ENCODE peak calls at places on chromosomes 16 and 17, in nine cellular contexts. One of them, this sample, is unnamed.
A peak's percentile ranks its signal among the peaks of the same experiment; 100 is the strongest.

GRCh38 chr16:70428178-70428998 is 10.5 kb downstream of the ST3GAL2 start:
- DNase-seq in breast epithelium: peak; percentile 91
- DNase-seq in effector memory CD4-positive, alpha-beta T cell: no peak
- DNase-seq in SJCRH30: peak; percentile 85
- DNase-seq in CD4-positive, CD25-positive, alpha-beta regulatory T cell: no peak
- DNase-seq in kidney: peak; percentile 98
- DNase-seq in AG10803: peak; percentile 95
- DNase-seq in cardiac fibroblast: peak; percentile 96
- DNase-seq in OCI-LY7: peak; percentile 67
- DNase-seq in this sample: peak; percentile 74

GRCh38 chr17:83199500-83200201 is 120.2 kb downstream of the METRNL start:
- DNase-seq in breast epithelium: peak; percentile 43
- DNase-seq in effector memory CD4-positive, alpha-beta T cell: no peak
- DNase-seq in SJCRH30: no peak
- DNase-seq in CD4-positive, CD25-positive, alpha-beta regulatory T cell: peak; percentile 56
- DNase-seq in kidney: peak; percentile 84
- DNase-seq in AG10803: peak; percentile 83
- DNase-seq in cardiac fibroblast: peak; percentile 81
- DNase-seq in OCI-LY7: peak; percentile 84
- DNase-seq in this sample: no peak

GRCh38 chr17:55334285-55334684 is 69.5 kb downstream of the HLF start:
- DNase-seq in breast epithelium: no peak
- DNase-seq in effector memory CD4-positive, alpha-beta T cell: no peak
- DNase-seq in SJCRH30: peak; percentile 16
- DNase-seq in CD4-positive, CD25-positive, alpha-beta regulatory T cell: no peak
- DNase-seq in kidney: no peak
- DNase-seq in AG10803: peak; percentile 63
- DNase-seq in cardiac fibroblast: peak; percentile 39
- DNase-seq in OCI-LY7: no peak
- DNase-seq in this sample: no peak

GRCh38 chr16:68274441-68274840 is 10.1 kb downstream of the SLC7A6 start:
- DNase-seq in breast epithelium: no peak
- DNase-seq in effector memory CD4-positive, alpha-beta T cell: no peak
- DNase-seq in SJCRH30: no peak
- DNase-seq in CD4-positive, CD25-positive, alpha-beta regulatory T cell: no peak
- DNase-seq in kidney: no peak
- DNase-seq in AG10803: no peak
- DNase-seq in cardiac fibroblast: no peak
- DNase-seq in OCI-LY7: no peak
- DNase-seq in this sample: no peak

GRCh38 chr16:5065813-5066212 is at the start of gene C16orf89:
- DNase-seq in breast epithelium: no peak
- DNase-seq in effector memory CD4-positive, alpha-beta T cell: no peak
- DNase-seq in SJCRH30: no peak
- DNase-seq in CD4-positive, CD25-positive, alpha-beta regulatory T cell: no peak
- DNase-seq in kidney: no peak
- DNase-seq in AG10803: no peak
- DNase-seq in cardiac fibroblast: no peak
- DNase-seq in OCI-LY7: no peak
- DNase-seq in this sample: no peak

GRCh38 chr17:61157246-61157887 is 242.3 kb upstream of the TBX2 start:
- DNase-seq in breast epithelium: no peak
- DNase-seq in effector memory CD4-positive, alpha-beta T cell: no peak
- DNase-seq in SJCRH30: peak; percentile 67
- DNase-seq in CD4-positive, CD25-positive, alpha-beta regulatory T cell: no peak
- DNase-seq in kidney: no peak
- DNase-seq in AG10803: peak; percentile 44
- DNase-seq in cardiac fibroblast: peak; percentile 74
- DNase-seq in OCI-LY7: no peak
- DNase-seq in this sample: no peak

GRCh38 chr17:62809656-62810055 is 1.5 kb upstream of the MARCHF10 start:
- DNase-seq in breast epithelium: no peak
- DNase-seq in effector memory CD4-positive, alpha-beta T cell: no peak
- DNase-seq in SJCRH30: no peak
- DNase-seq in CD4-positive, CD25-positive, alpha-beta regulatory T cell: no peak
- DNase-seq in kidney: no peak
- DNase-seq in AG10803: peak; percentile 65
- DNase-seq in cardiac fibroblast: peak; percentile 68
- DNase-seq in OCI-LY7: no peak
- DNase-seq in this sample: no peak

GRCh38 chr17:8418471-8418870 is 17.2 kb upstream of the NDEL1 start:
- DNase-seq in breast epithelium: no peak
- DNase-seq in effector memory CD4-positive, alpha-beta T cell: no peak
- DNase-seq in SJCRH30: no peak
- DNase-seq in CD4-positive, CD25-positive, alpha-beta regulatory T cell: no peak
- DNase-seq in kidney: no peak
- DNase-seq in AG10803: no peak
- DNase-seq in cardiac fibroblast: no peak
- DNase-seq in OCI-LY7: no peak
- DNase-seq in this sample: no peak

GRCh38 chr17:28726396-28726911 is 421 bp upstream of the TLCD1 start:
- DNase-seq in breast epithelium: no peak
- DNase-seq in effector memory CD4-positive, alpha-beta T cell: peak; percentile 62
- DNase-seq in SJCRH30: peak; percentile 85
- DNase-seq in CD4-positive, CD25-positive, alpha-beta regulatory T cell: peak; percentile 83
- DNase-seq in kidney: no peak
- DNase-seq in AG10803: peak; percentile 32
- DNase-seq in cardiac fibroblast: peak; percentile 57
- DNase-seq in OCI-LY7: no peak
- DNase-seq in this sample: no peak

GRCh38 chr16:55252577-55252976 is 71.4 kb upstream of the IRX6 start:
- DNase-seq in breast epithelium: no peak
- DNase-seq in effector memory CD4-positive, alpha-beta T cell: no peak
- DNase-seq in SJCRH30: no peak
- DNase-seq in CD4-positive, CD25-positive, alpha-beta regulatory T cell: no peak
- DNase-seq in kidney: no peak
- DNase-seq in AG10803: no peak
- DNase-seq in cardiac fibroblast: no peak
- DNase-seq in OCI-LY7: no peak
- DNase-seq in this sample: no peak

GRCh38 chr16:66152841-66153525 is 213.5 kb upstream of the CDH5 start:
- DNase-seq in breast epithelium: no peak
- DNase-seq in effector memory CD4-positive, alpha-beta T cell: no peak
- DNase-seq in SJCRH30: peak; percentile 60
- DNase-seq in CD4-positive, CD25-positive, alpha-beta regulatory T cell: no peak
- DNase-seq in kidney: no peak
- DNase-seq in AG10803: peak; percentile 96
- DNase-seq in cardiac fibroblast: peak; percentile 75
- DNase-seq in OCI-LY7: no peak
- DNase-seq in this sample: no peak

GRCh38 chr17:48878920-48879898 is 13.4 kb upstream of the ATP5MC1 start:
- DNase-seq in breast epithelium: no peak
- DNase-seq in effector memory CD4-positive, alpha-beta T cell: peak; percentile 32
- DNase-seq in SJCRH30: peak; percentile 89
- DNase-seq in CD4-positive, CD25-positive, alpha-beta regulatory T cell: peak; percentile 78
- DNase-seq in kidney: no peak
- DNase-seq in AG10803: peak; percentile 61
- DNase-seq in cardiac fibroblast: peak; percentile 81
- DNase-seq in OCI-LY7: peak; percentile 76
- DNase-seq in this sample: no peak

GRCh38 chr16:694187-694862 is 4.1 kb upstream of the WDR24 start:
- DNase-seq in breast epithelium: no peak
- DNase-seq in effector memory CD4-positive, alpha-beta T cell: no peak
- DNase-seq in SJCRH30: no peak
- DNase-seq in CD4-positive, CD25-positive, alpha-beta regulatory T cell: no peak
- DNase-seq in kidney: no peak
- DNase-seq in AG10803: no peak
- DNase-seq in cardiac fibroblast: no peak
- DNase-seq in OCI-LY7: no peak
- DNase-seq in this sample: no peak
- H3K4me3 ChIP-seq in breast epithelium: peak overlapping the region; percentile 68
- H3K4me3 ChIP-seq in effector memory CD4-positive, alpha-beta T cell: peak overlapping the region; percentile 62
- H3K4me3 ChIP-seq in SJCRH30: no peak overlapping the region
- H3K4me3 ChIP-seq in CD4-positive, CD25-positive, alpha-beta regulatory T cell: no peak overlapping the region
- H3K4me3 ChIP-seq in kidney: no peak overlapping the region
- H3K4me3 ChIP-seq in AG10803: no peak overlapping the region
- H3K4me3 ChIP-seq in cardiac fibroblast: no peak overlapping the region
- H3K4me3 ChIP-seq in OCI-LY7: peak overlapping the region; percentile 40
- H3K4me3 ChIP-seq in this sample: peak overlapping the region; percentile 8

GRCh38 chr16:85627102-85627834 is 14.1 kb downstream of the GSE1 start:
- DNase-seq in breast epithelium: no peak
- DNase-seq in effector memory CD4-positive, alpha-beta T cell: no peak
- DNase-seq in SJCRH30: no peak
- DNase-seq in CD4-positive, CD25-positive, alpha-beta regulatory T cell: no peak
- DNase-seq in kidney: no peak
- DNase-seq in AG10803: no peak
- DNase-seq in cardiac fibroblast: no peak
- DNase-seq in OCI-LY7: no peak
- DNase-seq in this sample: no peak

GRCh38 chr16:85625485-85626117 is 12.5 kb downstream of the GSE1 start:
- DNase-seq in breast epithelium: no peak
- DNase-seq in effector memory CD4-positive, alpha-beta T cell: no peak
- DNase-seq in SJCRH30: no peak
- DNase-seq in CD4-positive, CD25-positive, alpha-beta regulatory T cell: no peak
- DNase-seq in kidney: no peak
- DNase-seq in AG10803: no peak
- DNase-seq in cardiac fibroblast: no peak
- DNase-seq in OCI-LY7: no peak
- DNase-seq in this sample: no peak

GRCh38 chr16:85627835-85628556 is 14.9 kb downstream of the GSE1 start:
- DNase-seq in breast epithelium: no peak
- DNase-seq in effector memory CD4-positive, alpha-beta T cell: no peak
- DNase-seq in SJCRH30: no peak
- DNase-seq in CD4-positive, CD25-positive, alpha-beta regulatory T cell: no peak
- DNase-seq in kidney: no peak
- DNase-seq in AG10803: no peak
- DNase-seq in cardiac fibroblast: no peak
- DNase-seq in OCI-LY7: no peak
- DNase-seq in this sample: no peak

GRCh38 chr16:85625053-85625452 is 11.9 kb downstream of the GSE1 start:
- DNase-seq in breast epithelium: no peak
- DNase-seq in effector memory CD4-positive, alpha-beta T cell: no peak
- DNase-seq in SJCRH30: no peak
- DNase-seq in CD4-positive, CD25-positive, alpha-beta regulatory T cell: no peak
- DNase-seq in kidney: no peak
- DNase-seq in AG10803: no peak
- DNase-seq in cardiac fibroblast: no peak
- DNase-seq in OCI-LY7: no peak
- DNase-seq in this sample: no peak

DNA sequence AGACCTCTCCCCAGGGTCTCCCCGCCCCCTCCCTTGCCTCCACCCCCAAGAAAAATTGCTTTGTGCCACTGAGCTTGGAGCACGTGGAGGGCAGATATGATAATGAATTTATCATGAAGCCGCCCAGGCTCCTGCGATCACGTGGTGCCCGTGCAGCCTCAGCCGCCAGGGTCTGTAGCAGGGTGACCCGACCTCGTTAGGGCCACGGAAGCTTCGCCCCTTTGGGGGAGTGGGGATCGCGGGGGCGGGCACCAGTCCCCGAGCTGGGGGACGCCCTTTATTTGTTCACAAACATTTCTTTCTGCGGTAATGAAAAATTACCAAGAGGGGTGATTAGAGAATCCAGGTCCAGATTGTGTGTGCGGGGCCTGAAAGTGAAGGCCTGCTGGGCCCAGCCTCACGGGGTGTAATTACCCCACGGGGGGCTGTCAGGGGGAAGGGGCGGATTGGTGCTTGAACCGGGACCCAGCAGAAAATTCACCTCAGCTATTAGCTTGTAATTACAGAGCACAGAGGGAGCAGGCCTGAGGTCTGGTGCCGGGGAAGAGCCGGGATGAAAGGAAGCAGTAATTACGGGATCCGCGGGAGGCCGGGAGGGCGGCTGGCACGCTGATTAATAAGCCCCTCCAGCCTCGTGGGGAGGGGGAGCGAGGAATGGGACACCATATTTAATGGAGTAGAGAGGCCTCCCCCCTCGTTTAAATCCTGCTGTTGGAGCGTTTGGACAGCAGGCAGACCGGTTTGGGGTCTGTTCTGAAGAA is 13.2 kb downstream of the GSE1 start:
- DNase-seq in breast epithelium: no peak
- DNase-seq in effector memory CD4-positive, alpha-beta T cell: no peak
- DNase-seq in SJCRH30: no peak
- DNase-seq in CD4-positive, CD25-positive, alpha-beta regulatory T cell: no peak
- DNase-seq in kidney: no peak
- DNase-seq in AG10803: no peak
- DNase-seq in cardiac fibroblast: no peak
- DNase-seq in OCI-LY7: no peak
- DNase-seq in this sample: no peak
- H3K4me3 ChIP-seq in breast epithelium: peak overlapping the region; percentile 21
- H3K4me3 ChIP-seq in effector memory CD4-positive, alpha-beta T cell: no peak overlapping the region
- H3K4me3 ChIP-seq in SJCRH30: no peak overlapping the region
- H3K4me3 ChIP-seq in CD4-positive, CD25-positive, alpha-beta regulatory T cell: no peak overlapping the region
- H3K4me3 ChIP-seq in kidney: no peak overlapping the region
- H3K4me3 ChIP-seq in AG10803: no peak overlapping the region
- H3K4me3 ChIP-seq in cardiac fibroblast: no peak overlapping the region
- H3K4me3 ChIP-seq in OCI-LY7: no peak overlapping the region
- H3K4me3 ChIP-seq in this sample: no peak overlapping the region

GRCh38 chr16:89620406-89620841 is 7.0 kb downstream of the DPEP1 start:
- DNase-seq in breast epithelium: no peak
- DNase-seq in effector memory CD4-positive, alpha-beta T cell: no peak
- DNase-seq in SJCRH30: peak; percentile 75
- DNase-seq in CD4-positive, CD25-positive, alpha-beta regulatory T cell: no peak
- DNase-seq in kidney: peak; percentile 84
- DNase-seq in AG10803: no peak
- DNase-seq in cardiac fibroblast: no peak
- DNase-seq in OCI-LY7: no peak
- DNase-seq in this sample: no peak

GRCh38 chr16:89619880-89620279 is 6.4 kb downstream of the DPEP1 start:
- DNase-seq in breast epithelium: no peak
- DNase-seq in effector memory CD4-positive, alpha-beta T cell: no peak
- DNase-seq in SJCRH30: no peak
- DNase-seq in CD4-positive, CD25-positive, alpha-beta regulatory T cell: no peak
- DNase-seq in kidney: peak; percentile 91
- DNase-seq in AG10803: peak; percentile 43
- DNase-seq in cardiac fibroblast: no peak
- DNase-seq in OCI-LY7: no peak
- DNase-seq in this sample: no peak

GRCh38 chr16:89623511-89624232 is 10.2 kb downstream of the DPEP1 start:
- DNase-seq in breast epithelium: no peak
- DNase-seq in effector memory CD4-positive, alpha-beta T cell: no peak
- DNase-seq in SJCRH30: no peak
- DNase-seq in CD4-positive, CD25-positive, alpha-beta regulatory T cell: no peak
- DNase-seq in kidney: no peak
- DNase-seq in AG10803: peak; percentile 37
- DNase-seq in cardiac fibroblast: peak; percentile 55
- DNase-seq in OCI-LY7: no peak
- DNase-seq in this sample: no peak

GRCh38 chr16:89621698-89622409 is 8.4 kb downstream of the DPEP1 start:
- DNase-seq in breast epithelium: no peak
- DNase-seq in effector memory CD4-positive, alpha-beta T cell: no peak
- DNase-seq in SJCRH30: no peak
- DNase-seq in CD4-positive, CD25-positive, alpha-beta regulatory T cell: no peak
- DNase-seq in kidney: no peak
- DNase-seq in AG10803: no peak
- DNase-seq in cardiac fibroblast: no peak
- DNase-seq in OCI-LY7: no peak
- DNase-seq in this sample: no peak

GRCh38 chr16:89621136-89621697 is 7.8 kb downstream of the DPEP1 start:
- DNase-seq in breast epithelium: no peak
- DNase-seq in effector memory CD4-positive, alpha-beta T cell: no peak
- DNase-seq in SJCRH30: no peak
- DNase-seq in CD4-positive, CD25-positive, alpha-beta regulatory T cell: no peak
- DNase-seq in kidney: no peak
- DNase-seq in AG10803: no peak
- DNase-seq in cardiac fibroblast: no peak
- DNase-seq in OCI-LY7: no peak
- DNase-seq in this sample: no peak
- H3K4me3 ChIP-seq in breast epithelium: no peak overlapping the region
- H3K4me3 ChIP-seq in effector memory CD4-positive, alpha-beta T cell: no peak overlapping the region
- H3K4me3 ChIP-seq in SJCRH30: no peak overlapping the region
- H3K4me3 ChIP-seq in CD4-positive, CD25-positive, alpha-beta regulatory T cell: no peak overlapping the region
- H3K4me3 ChIP-seq in kidney: no peak overlapping the region
- H3K4me3 ChIP-seq in AG10803: no peak overlapping the region
- H3K4me3 ChIP-seq in cardiac fibroblast: no peak overlapping the region
- H3K4me3 ChIP-seq in OCI-LY7: no peak overlapping the region
- H3K4me3 ChIP-seq in this sample: no peak overlapping the region

GRCh38 chr17:75271955-75272847 is 1.2 kb upstream of the MIF4GD start:
- DNase-seq in breast epithelium: no peak
- DNase-seq in effector memory CD4-positive, alpha-beta T cell: no peak
- DNase-seq in SJCRH30: no peak
- DNase-seq in CD4-positive, CD25-positive, alpha-beta regulatory T cell: no peak
- DNase-seq in kidney: no peak
- DNase-seq in AG10803: peak; percentile 76
- DNase-seq in cardiac fibroblast: peak; percentile 43
- DNase-seq in OCI-LY7: peak; percentile 76
- DNase-seq in this sample: no peak
- H3K4me3 ChIP-seq in breast epithelium: peak overlapping the region; percentile 91
- H3K4me3 ChIP-seq in effector memory CD4-positive, alpha-beta T cell: peak overlapping the region; percentile 66
- H3K4me3 ChIP-seq in SJCRH30: no peak overlapping the region
- H3K4me3 ChIP-seq in CD4-positive, CD25-positive, alpha-beta regulatory T cell: peak overlapping the region; percentile 67
- H3K4me3 ChIP-seq in kidney: peak overlapping the region; percentile 65
- H3K4me3 ChIP-seq in AG10803: peak overlapping the region; percentile 72
- H3K4me3 ChIP-seq in cardiac fibroblast: peak overlapping the region; percentile 72
- H3K4me3 ChIP-seq in OCI-LY7: peak overlapping the region; percentile 90
- H3K4me3 ChIP-seq in this sample: peak overlapping the region; percentile 83